ENCODE peak calls at places on chromosomes 4 and X, in four cellular contexts. M, D, B and G are unnamed samples.

GRCh38 chr4:63460075-63460474 is 949.2 kb downstream of the TECRL start:
- DNase-seq in M (no peak), D (no peak), B (no peak), G (no peak)

GRCh38 chrX:25344191-25344936 is 328.6 kb upstream of the ARX start:
- DNase-seq in B (no peak), M (no peak), D (no peak), G (no peak)

GRCh38 chr4:123953556-123953955 is 557.0 kb downstream of the SPRY1 start:
- DNase-seq in D (no peak), B (no peak), M (no peak), G (no peak)

GRCh38 chr4:144985014-144985413 is 113.0 kb downstream of the ANAPC10 start:
- DNase-seq in M (no peak), B (no peak), D (no peak), G (no peak)

GRCh38 chr4:43560047-43560446 is 667.5 kb downstream of the GRXCR1 start:
- DNase-seq in B (no peak), M (no peak), D (no peak), G (no peak)

GRCh38 chr4:153161599-153161971 is 42.7 kb upstream of the TRIM2 start:
- DNase-seq in D (no peak), B (no peak), M (no peak), G (no peak)

GRCh38 chr4:169099775-169100180 is 89.7 kb upstream of the CBR4 start:
- DNase-seq in B (no peak), M (no peak), D (no peak), G (peak)

GRCh38 chrX:2664497-2664896 is 26.6 kb upstream of the CD99 start:
- DNase-seq in D (no peak), B (no peak), M (no peak), G (no peak)

GRCh38 chrX:47802589-47802988 is 34.1 kb upstream of the ZNF81 start:
- DNase-seq in D (peak), M (peak), B (peak), G (no peak)

GRCh38 chr4:101833455-101833854 is 42.9 kb downstream of the BANK1 start:
- DNase-seq in B (no peak), D (no peak), M (no peak), G (no peak)

GRCh38 chr4:101831816-101832215 is 41.3 kb downstream of the BANK1 start:
- DNase-seq in B (no peak), D (no peak), M (no peak), G (no peak)

GRCh38 chr4:101835121-101835904 is 44.8 kb downstream of the BANK1 start:
- DNase-seq in D (no peak), M (peak), B (peak), G (no peak)
- H3K4me2 ChIP-seq in D (no peak), M (peak), B (peak), G (no peak)

GRCh38 chr4:102008711-102009110 is 218.2 kb downstream of the BANK1 start:
- DNase-seq in B (no peak), M (no peak), D (no peak), G (no peak)
- H3K4me2 ChIP-seq in B (no peak), M (no peak), D (no peak), G (no peak)

DNA sequence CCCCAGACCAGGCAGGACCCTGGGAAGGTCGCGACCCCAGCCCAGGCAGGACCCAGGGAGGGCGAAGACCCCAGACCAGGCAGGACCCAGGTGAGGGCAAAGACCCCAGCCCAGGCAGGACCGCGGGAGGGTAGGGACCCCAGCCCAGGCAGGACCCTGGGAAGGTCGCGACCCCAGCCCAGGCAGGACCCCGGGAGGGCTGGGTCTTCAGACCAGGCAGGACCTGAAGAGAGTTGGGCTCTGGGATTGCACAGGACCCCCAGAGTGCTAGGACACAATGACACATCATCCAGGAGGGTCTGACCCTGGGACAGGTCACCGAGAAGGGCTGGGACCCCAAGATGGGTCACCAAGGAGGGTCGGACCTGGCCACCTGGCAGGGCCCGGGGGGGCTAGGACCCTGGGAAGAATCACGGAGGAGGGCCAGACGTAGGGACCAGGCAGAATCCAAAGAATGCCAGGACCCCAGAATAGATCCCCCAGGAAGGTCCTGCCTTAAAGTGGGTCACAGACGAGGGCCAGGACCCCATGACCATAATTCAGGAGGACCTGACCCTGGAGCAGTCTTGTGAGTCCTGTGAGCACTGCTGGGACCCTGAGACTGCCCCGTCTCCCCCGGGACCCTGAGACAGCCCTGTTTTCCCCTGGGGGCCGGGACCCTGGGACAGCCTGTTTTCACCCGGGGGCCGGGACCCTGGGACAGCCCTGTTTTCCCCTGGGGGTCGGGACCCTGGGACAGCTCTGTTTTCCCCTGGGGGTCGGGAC is 1.4 kb downstream of the PCGF3 start:
- DNase-seq in D (no peak), M (no peak), B (no peak), G (no peak)
- H3K4me2 ChIP-seq in D (no peak), M (peak), B (peak), G (peak)

GRCh38 chr4:138912714-138913340 is 102.8 kb upstream of the NOCT start:
- DNase-seq in M (no peak), B (no peak), D (no peak), G (no peak)
- H3K4me2 ChIP-seq in M (no peak), B (peak), D (no peak), G (no peak)

GRCh38 chr4:11912886-11913285 is 484.2 kb upstream of the HS3ST1 start:
- DNase-seq in D (no peak), M (peak), B (no peak), G (no peak)
- H3K4me2 ChIP-seq in D (no peak), M (no peak), B (no peak), G (no peak)

GRCh38 chr4:158371158-158371557 is 150.5 kb upstream of the RXFP1 start:
- DNase-seq in B (peak), M (peak), D (no peak), G (no peak)
- H3K4me2 ChIP-seq in B (peak), M (no peak), D (no peak), G (no peak)

DNA sequence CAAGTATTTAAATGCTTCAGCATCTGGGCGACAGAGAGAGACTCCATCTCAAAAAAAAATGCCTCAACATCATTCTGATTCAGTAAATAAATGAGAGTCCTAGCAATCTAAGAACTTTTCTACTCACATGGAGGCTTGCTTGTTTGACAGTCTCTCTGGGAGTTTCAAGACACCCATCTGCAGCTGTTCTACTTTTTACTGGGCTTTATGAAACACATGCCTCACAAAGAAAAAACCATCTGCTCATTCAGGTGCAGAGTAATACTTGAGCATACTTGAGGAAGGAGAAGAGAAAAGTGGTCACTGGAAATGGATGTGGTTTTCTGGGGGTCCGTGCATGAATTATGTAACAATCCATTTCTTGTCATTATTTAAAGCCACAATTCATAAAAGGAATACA is 87.2 kb upstream of the DDX53 start:
- DNase-seq in D (no peak), B (no peak), M (no peak), G (no peak)
- H3K4me2 ChIP-seq in D (no peak), B (no peak), M (no peak), G (no peak)

GRCh38 chrX:67094061-67094460 is 449.8 kb upstream of the AR start:
- DNase-seq in M (no peak), D (no peak), B (no peak), G (no peak)
- H3K4me2 ChIP-seq in M (no peak), D (no peak), B (no peak), G (no peak)